ENCODE peak calls at places on chromosome 15, in six cellular contexts. U, P, I, R, M and O are unnamed samples.

GRCh38 chr15:25717861-25718504 is 145.1 kb downstream of the ATP10A start:
- DNase-seq in U (no peak), P (peak; percentile 25), I (no peak), R (no peak), M (no peak), O (no peak)

GRCh38 chr15:48451241-48451640 is 120.0 kb downstream of the DUT start:
- DNase-seq in U (no peak), P (peak; percentile 40), I (no peak), R (no peak), M (no peak), O (no peak)

GRCh38 chr15:77550275-77551251 is 82.1 kb downstream of the LINGO1 start:
- DNase-seq in U (no peak), P (peak; percentile 15), I (no peak), R (no peak), M (no peak), O (no peak)

GRCh38 chr15:85941186-85941855 is 138.3 kb upstream of the AGBL1 start:
- DNase-seq in U (no peak), P (peak; percentile 96), I (no peak), R (no peak), M (no peak), O (peak; percentile 68)

GRCh38 chr15:59532770-59533379 is 78.7 kb upstream of the GCNT3 start:
- DNase-seq in U (peak; percentile 60), P (peak; percentile 19), I (peak; percentile 11), R (peak; percentile 25), M (peak; percentile 21), O (no peak)

GRCh38 chr15:70433583-70434288 is 329.6 kb downstream of the UACA start:
- DNase-seq in U (no peak), P (no peak), I (no peak), R (no peak), M (no peak), O (no peak)

GRCh38 chr15:100918690-100919480 is at the start of gene LRRK1:
- DNase-seq in U (peak; percentile 56), P (peak; percentile 61), I (no peak), R (peak; percentile 14), M (peak; percentile 40), O (peak; percentile 46)

GRCh38 chr15:31297221-31297879 is 29.3 kb upstream of the KLF13 start:
- DNase-seq in U (no peak), P (no peak), I (no peak), R (no peak), M (no peak), O (no peak)

GRCh38 chr15:90294601-90295269 is 29.3 kb downstream of the NGRN start:
- DNase-seq in U (no peak), P (no peak), I (no peak), R (no peak), M (no peak), O (no peak)

GRCh38 chr15:99619712-99620111 is 53.9 kb downstream of the MEF2A start:
- DNase-seq in U (no peak), P (no peak), I (no peak), R (no peak), M (peak; percentile 40), O (no peak)

GRCh38 chr15:85858586-85859375 is 64.1 kb upstream of the KLHL25 start:
- DNase-seq in U (peak; percentile 90), P (peak; percentile 39), I (no peak), R (peak; percentile 69), M (peak; percentile 44), O (peak; percentile 62)

GRCh38 chr15:81106560-81106959 is 27.5 kb upstream of the CFAP161 start:
- DNase-seq in U (peak; percentile 58), P (peak; percentile 72), I (peak; percentile 63), R (peak; percentile 38), M (peak; percentile 87), O (no peak)

GRCh38 chr15:78182336-78182700 is 33.2 kb downstream of the IDH3A start:
- DNase-seq in U (no peak), P (no peak), I (no peak), R (no peak), M (no peak), O (no peak)

GRCh38 chr15:60840703-60841411 is 361.9 kb upstream of the ICE2 start:
- DNase-seq in U (peak; percentile 26), P (no peak), I (no peak), R (peak; percentile 67), M (no peak), O (no peak)
- H3K27ac ChIP-seq in U (no peak overlapping the region), P (no peak overlapping the region), I (no peak overlapping the region), R (peak overlapping the region; percentile 68), M (no peak overlapping the region), O (peak overlapping the region; percentile 39)

GRCh38 chr15:93091465-93091864 is 2.5 kb upstream of the RGMA start:
- DNase-seq in U (no peak), P (no peak), I (no peak), R (no peak), M (no peak), O (no peak)

GRCh38 chr15:93089855-93090305 is 869 bp upstream of the RGMA start:
- DNase-seq in U (peak; percentile 53), P (no peak), I (no peak), R (no peak), M (no peak), O (no peak)

GRCh38 chr15:93088200-93088980 is 621 bp downstream of the RGMA start:
- DNase-seq in U (peak; percentile 84), P (peak; percentile 18), I (no peak), R (peak; percentile 3), M (no peak), O (peak; percentile 83)

GRCh38 chr15:93087825-93088199 is 1.2 kb downstream of the RGMA start:
- DNase-seq in U (peak; percentile 85), P (peak; percentile 44), I (no peak), R (peak; percentile 61), M (peak; percentile 5), O (no peak)

GRCh38 chr15:93088981-93089854 is at the start of gene RGMA:
- DNase-seq in U (peak; percentile 88), P (no peak), I (no peak), R (no peak), M (no peak), O (peak; percentile 80)
- H3K4me3 ChIP-seq in U (peak within 1 kb of the TSS; percentile 99), P (peak within 1 kb of the TSS; percentile 27), I (peak within 1 kb of the TSS; percentile 31), R (peak within 1 kb of the TSS; percentile 33), M (no peak within 1 kb of the TSS), O (peak within 1 kb of the TSS; percentile 28)

GRCh38 chr15:45131510-45131909 is 1.7 kb downstream of the DUOX1 start:
- DNase-seq in U (no peak), P (no peak), I (no peak), R (no peak), M (no peak), O (no peak)

GRCh38 chr15:45126535-45127158 is 3.0 kb downstream of the DUOXA1 start:
- DNase-seq in U (peak; percentile 32), P (no peak), I (no peak), R (peak; percentile 43), M (peak; percentile 36), O (no peak)

GRCh38 chr15:45130291-45131000 is 652 bp downstream of the DUOX1 start:
- DNase-seq in U (no peak), P (no peak), I (no peak), R (no peak), M (no peak), O (peak; percentile 32)

GRCh38 chr15:45129651-45130129 is at the start of the genes DUOX1 and DUOXA1:
- DNase-seq in U (peak; percentile 67), P (no peak), I (no peak), R (no peak), M (no peak), O (peak; percentile 75)

GRCh38 chr15:45128971-45129639 is 574 bp downstream of the DUOXA1 start:
- DNase-seq in U (peak; percentile 27), P (no peak), I (no peak), R (no peak), M (no peak), O (peak; percentile 31)
- H3K27ac ChIP-seq in U (no peak overlapping the region), P (no peak overlapping the region), I (no peak overlapping the region), R (no peak overlapping the region), M (no peak overlapping the region), O (peak overlapping the region; percentile 19)

DNA sequence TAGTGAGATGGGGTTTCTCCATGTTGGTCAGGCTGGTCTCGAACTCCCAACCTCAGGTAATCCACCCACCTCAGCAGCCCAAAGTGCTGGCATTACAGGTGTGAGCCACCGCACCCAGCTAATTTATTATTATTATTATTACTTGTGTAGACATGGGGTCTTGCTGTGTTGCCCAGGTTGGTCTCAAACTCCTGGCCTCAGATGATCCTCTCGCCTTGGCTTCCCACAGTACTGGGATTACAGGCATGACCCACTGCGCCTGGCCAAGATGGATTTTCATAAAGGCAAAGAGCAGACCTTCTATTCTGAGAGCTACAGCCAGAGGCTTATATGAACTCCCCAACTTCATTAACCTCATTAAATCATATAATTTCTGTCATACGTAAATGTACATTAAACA is 17.2 kb downstream of the PTPN9 start:
- DNase-seq in U (no peak), P (no peak), I (no peak), R (no peak), M (no peak), O (no peak)
- H3K4me3 ChIP-seq in U (no peak overlapping the region), P (no peak overlapping the region), I (no peak overlapping the region), R (no peak overlapping the region), M (no peak overlapping the region), O (no peak overlapping the region)

GRCh38 chr15:95442107-95442719 is 888.3 kb upstream of the NR2F2 start:
- DNase-seq in U (no peak), P (peak; percentile 34), I (no peak), R (no peak), M (no peak), O (no peak)
- H3K27ac ChIP-seq in U (no peak overlapping the region), P (no peak overlapping the region), I (no peak overlapping the region), R (no peak overlapping the region), M (no peak overlapping the region), O (peak overlapping the region; percentile 53)

GRCh38 chr15:41968738-41969137 is 3.6 kb downstream of the EHD4 start:
- DNase-seq in U (no peak), P (no peak), I (no peak), R (no peak), M (no peak), O (no peak)

GRCh38 chr15:41966920-41967465 is 5.4 kb downstream of the EHD4 start:
- DNase-seq in U (no peak), P (no peak), I (no peak), R (no peak), M (no peak), O (no peak)

GRCh38 chr15:41966414-41966812 is 5.9 kb downstream of the EHD4 start:
- DNase-seq in U (no peak), P (no peak), I (no peak), R (no peak), M (no peak), O (no peak)

GRCh38 chr15:41965441-41966413 is 6.6 kb downstream of the EHD4 start:
- DNase-seq in U (no peak), P (peak; percentile 83), I (no peak), R (no peak), M (peak; percentile 41), O (no peak)

DNA sequence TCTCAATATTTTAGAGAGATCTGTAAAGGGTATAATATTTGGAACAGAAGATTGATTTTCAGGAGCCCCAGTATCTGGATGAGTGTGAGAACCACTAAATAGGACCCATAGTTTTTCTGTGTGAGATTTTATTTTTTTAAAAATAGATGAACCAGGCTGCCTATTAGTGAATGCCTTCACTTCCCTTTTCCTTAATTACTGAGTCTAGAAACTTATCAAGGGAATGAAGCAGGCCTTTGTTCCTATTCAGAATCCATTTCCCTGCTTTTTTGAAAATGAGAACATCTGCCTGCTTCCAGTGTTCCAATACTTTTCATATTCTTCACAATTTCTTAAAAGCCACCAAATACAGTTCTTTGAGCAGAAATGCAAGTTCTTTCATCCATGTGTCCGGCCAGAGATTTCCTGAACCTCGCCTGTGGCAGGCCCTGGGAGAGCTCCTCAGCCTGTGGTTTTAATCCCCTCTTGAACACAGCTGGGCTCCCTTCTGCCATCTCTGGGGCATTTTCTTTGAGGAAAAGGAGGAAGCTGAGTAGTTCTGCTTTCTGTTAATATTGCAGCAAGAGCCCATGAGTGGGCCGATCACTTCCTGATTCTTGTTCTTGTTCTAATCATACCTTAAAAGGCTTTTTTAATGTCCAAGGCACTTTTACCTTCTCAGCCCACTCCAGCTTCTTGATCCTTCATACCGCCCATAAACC is 4.7 kb downstream of the EHD4 start:
- DNase-seq in U (peak; percentile 54), P (peak; percentile 66), I (no peak), R (no peak), M (peak; percentile 36), O (peak; percentile 71)
- H3K4me3 ChIP-seq in U (no peak overlapping the region), P (no peak overlapping the region), I (no peak overlapping the region), R (no peak overlapping the region), M (no peak overlapping the region), O (no peak overlapping the region)